ENCODE peak calls at places on chromosomes 16 and 17, in four cellular contexts. S is A549, U is SK-N-SH, F is GM12878. B is an unnamed sample.

GRCh38 chr17:4903051-4903818 is at the start of gene CHRNE:
- DNase-seq in S (peak), U (peak), F (peak), B (peak)

GRCh38 chr17:77068915-77069314 is 71.9 kb upstream of the SEC14L1 start:
- DNase-seq in S (no peak), F (no peak), U (no peak), B (no peak)

GRCh38 chr17:21066394-21066793 is 23.6 kb upstream of the USP22 start:
- DNase-seq in S (no peak), U (no peak), F (no peak), B (no peak)

GRCh38 chr16:29992371-29992967 is 2.9 kb downstream of the HIRIP3 start:
- DNase-seq in F (no peak), S (no peak), U (no peak), B (no peak)

GRCh38 chr16:89374393-89374948 is 115.9 kb downstream of the ANKRD11 start:
- DNase-seq in U (peak), S (peak), F (no peak), B (no peak)

GRCh38 chr17:57671546-57672204 is 73.4 kb downstream of the CCDC182 start:
- DNase-seq in F (no peak), U (peak), S (peak), B (peak)

GRCh38 chr17:9913476-9913875 is 8.4 kb upstream of the RCVRN start:
- DNase-seq in F (no peak), S (no peak), U (no peak), B (no peak)

GRCh38 chr17:72423718-72424117 is 302.9 kb downstream of the SOX9 start:
- DNase-seq in S (no peak), U (no peak), F (no peak), B (no peak)

GRCh38 chr17:73232587-73233373 is 28.9 kb downstream of the CPSF4L start:
- DNase-seq in F (no peak), U (no peak), S (peak), B (no peak)

GRCh38 chr16:60031751-60032150 is 1297.6 kb upstream of the GOT2 start:
- DNase-seq in S (no peak), U (no peak), F (no peak), B (no peak)

GRCh38 chr17:34598161-34598776 is 18.9 kb downstream of the TMEM132E start:
- DNase-seq in U (peak), F (no peak), S (no peak), B (peak)

GRCh38 chr17:19672009-19672837 is 23.7 kb downstream of the ALDH3A2 start:
- DNase-seq in S (no peak), F (no peak), U (no peak), B (peak)

GRCh38 chr16:65070831-65071230 is 51.0 kb downstream of the CDH11 start:
- DNase-seq in S (peak), U (peak), F (no peak), B (peak)

GRCh38 chr17:48429638-48430586 is at the start of gene SKAP1:
- DNase-seq in F (no peak), S (no peak), U (peak), B (no peak)

GRCh38 chr16:81778231-81778630 is 860 bp upstream of the PLCG2 start:
- DNase-seq in F (no peak), U (no peak), S (no peak), B (no peak)

GRCh38 chr16:19830902-19831555 is 53.6 kb downstream of the GPRC5B start:
- DNase-seq in U (no peak), S (no peak), F (no peak), B (no peak)

GRCh38 chr17:4375039-4375748 is 8.7 kb upstream of the UBE2G1 start:
- DNase-seq in U (no peak), F (peak), S (no peak), B (no peak)

GRCh38 chr16:73094371-73094770 is 46.4 kb upstream of the ZFHX3 start:
- DNase-seq in U (no peak), S (no peak), F (no peak), B (no peak)

GRCh38 chr16:20181949-20182348 is 108.3 kb upstream of the GPR139 start:
- DNase-seq in U (no peak), S (no peak), F (no peak), B (no peak)

GRCh38 chr17:48915459-48916282 is 7.5 kb downstream of the UBE2Z start:
- DNase-seq in U (no peak), F (peak), S (peak), B (no peak)

GRCh38 chr16:21608647-21609328 is 9.4 kb downstream of the METTL9 start:
- DNase-seq in U (no peak), F (no peak), S (no peak), B (no peak)

GRCh38 chr16:87851141-87851587 is 18.1 kb downstream of the SLC7A5 start:
- DNase-seq in S (no peak), U (no peak), F (no peak), B (no peak)

GRCh38 chr17:65154770-65155589 is 17.8 kb downstream of the RGS9 start:
- DNase-seq in F (no peak), U (no peak), S (peak), B (no peak)

GRCh38 chr16:69724414-69724873 is 1.9 kb downstream of the NQO1 start:
- DNase-seq in S (no peak), F (no peak), U (no peak), B (no peak)

GRCh38 chr17:38672788-38673713 is 1.7 kb downstream of the EPOP start:
- DNase-seq in S (no peak), F (no peak), U (no peak), B (no peak)

GRCh38 chr16:65832679-65833078 is 533.8 kb upstream of the CDH5 start:
- DNase-seq in F (no peak), U (peak), S (no peak), B (no peak)

GRCh38 chr16:73052441-73053030 is 4.6 kb upstream of the ZFHX3 start:
- DNase-seq in F (no peak), U (no peak), S (no peak), B (no peak)

GRCh38 chr16:47904691-47905090 is 251.1 kb downstream of the ABCC12 start:
- DNase-seq in S (no peak), F (no peak), U (no peak), B (no peak)

GRCh38 chr16:88383401-88384221 is 852 bp downstream of the ZNF469 start:
- DNase-seq in S (peak), F (no peak), U (peak), B (no peak)

GRCh38 chr17:5753421-5753820 is 169.1 kb upstream of the NLRP1 start:
- DNase-seq in U (no peak), F (no peak), S (no peak), B (no peak)

GRCh38 chr16:19522369-19523159 is 666 bp upstream of the GDE1 start:
- DNase-seq in S (no peak), F (no peak), U (no peak), B (no peak)

GRCh38 chr17:6506679-6507231 is 49.6 kb downstream of the PITPNM3 start:
- DNase-seq in F (no peak), U (no peak), S (peak), B (no peak)

GRCh38 chr16:77064037-77064436 is 127.0 kb upstream of the MON1B start:
- DNase-seq in F (no peak), S (no peak), U (no peak), B (no peak)

GRCh38 chr16:8768701-8769100 is 28.7 kb downstream of the TMEM186 start:
- DNase-seq in S (no peak), F (no peak), U (no peak), B (no peak)

GRCh38 chr16:4795181-4795827 is at the start of gene SMIM22:
- DNase-seq in F (no peak), S (no peak), U (peak), B (no peak)

GRCh38 chr17:46805771-46806170 is 12.7 kb downstream of the WNT3 start:
- DNase-seq in F (no peak), S (no peak), U (no peak), B (no peak)

GRCh38 chr16:74811911-74812310 is 37.3 kb upstream of the FA2H start:
- DNase-seq in F (no peak), U (no peak), S (no peak), B (no peak)

DNA sequence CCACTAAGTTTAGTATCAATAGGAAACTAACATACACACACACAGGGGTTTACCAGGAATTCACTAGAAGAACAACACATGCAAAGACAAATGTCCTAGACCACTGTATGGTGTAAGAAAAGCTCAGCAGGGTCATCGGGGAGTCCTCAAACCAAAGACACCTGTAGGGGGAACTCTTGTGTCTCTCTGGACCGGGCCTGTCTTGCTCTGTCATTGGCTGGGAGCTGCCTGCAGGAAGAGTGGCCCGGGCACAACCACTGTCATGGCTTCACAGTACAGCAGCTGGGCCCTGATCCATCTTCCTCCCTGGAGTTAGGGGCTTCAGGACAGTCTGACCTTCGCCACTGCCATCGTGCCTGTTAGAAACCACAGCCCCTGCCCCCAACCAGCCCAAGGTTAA is 263.6 kb upstream of the DYNLRB2 start:
- DNase-seq in U (no peak), S (no peak), F (no peak), B (no peak)
- TF ChIP-seq PBX3 in U (no peak), S (no peak), F (no peak), B (no peak)

DNA sequence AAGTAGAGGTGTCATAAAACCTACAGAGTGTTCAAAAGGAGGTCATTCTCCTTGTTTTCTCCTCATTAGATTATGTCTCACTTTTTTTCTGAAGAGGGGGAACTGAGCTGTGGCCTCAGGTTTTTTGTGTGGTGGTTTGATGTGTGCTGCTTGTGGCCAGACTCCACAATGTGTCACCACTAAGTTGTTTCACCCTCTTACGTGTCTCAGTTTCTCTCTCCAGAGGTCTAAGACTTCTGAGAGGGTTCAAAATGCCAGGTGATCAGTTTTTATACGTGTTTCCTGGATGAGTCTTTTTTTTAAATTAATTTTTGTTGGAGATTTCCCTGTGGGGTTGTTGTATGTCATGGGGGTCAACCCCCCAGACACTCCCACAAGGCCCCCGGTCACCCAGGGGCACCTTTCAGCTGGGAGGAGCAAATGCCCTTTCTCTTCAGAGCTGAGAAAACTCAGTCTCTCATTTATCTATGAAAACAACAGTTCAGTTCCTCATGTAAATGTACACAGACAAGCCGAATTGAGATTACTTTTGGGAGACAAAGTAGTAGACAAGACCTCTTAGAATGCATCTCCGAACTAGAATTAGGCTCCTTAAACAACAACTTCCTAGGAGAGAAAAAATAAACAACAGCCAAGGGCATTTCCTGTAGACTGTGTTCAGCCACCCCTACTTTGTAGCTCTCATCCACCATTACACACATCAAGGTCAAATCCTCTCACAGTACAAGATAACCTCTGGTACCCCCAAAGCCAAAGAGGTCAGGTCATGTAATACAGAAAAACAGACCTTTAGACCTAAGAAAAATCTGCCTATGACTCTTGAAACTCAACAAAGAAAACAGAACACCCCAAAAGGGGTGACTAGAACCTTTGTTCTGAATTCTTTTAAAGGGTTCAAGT is 23.9 kb upstream of the TMEM98 start:
- DNase-seq in S (no peak), F (no peak), U (no peak), B (no peak)
- TF ChIP-seq PBX3 in S (no peak), F (no peak), U (no peak), B (no peak)

GRCh38 chr16:67163164-67163902 is 1.2 kb upstream of the HSF4 start:
- DNase-seq in S (no peak), U (peak), F (no peak), B (no peak)
- TF ChIP-seq PBX3 in S (no peak), U (no peak), F (no peak), B (no peak)

GRCh38 chr16:23402100-23402499 is 50.9 kb downstream of the COG7 start:
- DNase-seq in S (no peak), F (no peak), U (no peak), B (no peak)
- TF ChIP-seq PBX3 in S (no peak), F (no peak), U (no peak), B (no peak)

GRCh38 chr17:12074346-12074745 is 53.7 kb downstream of the MAP2K4 start:
- DNase-seq in F (no peak), S (no peak), U (no peak), B (no peak)

GRCh38 chr17:12081720-12082119 is 61.0 kb downstream of the MAP2K4 start:
- DNase-seq in S (no peak), F (no peak), U (no peak), B (no peak)

GRCh38 chr17:12077773-12078172 is 57.1 kb downstream of the MAP2K4 start:
- DNase-seq in U (no peak), S (no peak), F (no peak), B (no peak)

GRCh38 chr17:12078791-12079190 is 58.1 kb downstream of the MAP2K4 start:
- DNase-seq in U (no peak), S (no peak), F (no peak), B (no peak)
- TF ChIP-seq PBX3 in U (no peak), S (no peak), F (no peak), B (no peak)

GRCh38 chr16:85845276-85845675 is 45.8 kb downstream of the COX4I1 start:
- DNase-seq in U (no peak), S (no peak), F (no peak), B (no peak)

GRCh38 chr16:85847681-85848601 is 48.4 kb downstream of the COX4I1 start:
- DNase-seq in S (no peak), F (no peak), U (no peak), B (peak)

GRCh38 chr16:85846461-85846860 is 47.0 kb downstream of the COX4I1 start:
- DNase-seq in F (no peak), U (no peak), S (no peak), B (no peak)

GRCh38 chr16:85844786-85845185 is 45.3 kb downstream of the COX4I1 start:
- DNase-seq in F (no peak), S (no peak), U (no peak), B (peak)

DNA sequence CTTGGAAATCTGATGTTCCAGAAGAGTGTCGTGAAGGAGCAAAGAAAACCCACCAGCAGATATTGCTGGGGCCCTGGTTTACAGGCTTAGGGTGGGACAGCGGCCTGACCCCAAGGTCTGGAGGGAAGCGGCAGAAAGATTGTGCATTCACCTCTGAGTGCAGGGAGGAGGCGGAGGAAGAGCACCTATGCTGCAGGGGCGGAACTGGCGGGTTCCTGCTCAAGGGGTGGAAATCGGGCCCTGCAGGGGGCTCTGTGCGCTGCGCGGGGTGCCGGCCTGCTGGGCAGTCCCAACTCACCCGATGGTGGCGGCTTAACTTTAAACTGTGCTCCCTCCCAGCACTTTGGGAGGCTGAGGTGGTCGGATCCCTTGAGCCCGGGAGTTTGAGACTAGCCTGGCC is 47.5 kb downstream of the COX4I1 start:
- DNase-seq in F (no peak), S (no peak), U (no peak), B (no peak)
- TF ChIP-seq PBX3 in F (no peak), S (no peak), U (no peak), B (no peak)

GRCh38 chr17:7846765-7847661 is 7.9 kb upstream of the TMEM88 start:
- DNase-seq in F (no peak), U (no peak), S (no peak), B (no peak)

GRCh38 chr17:7848131-7848579 is 6.7 kb upstream of the TMEM88 start:
- DNase-seq in F (no peak), U (no peak), S (no peak), B (no peak)

GRCh38 chr17:7844292-7845154 is 10.3 kb upstream of the TMEM88 start:
- DNase-seq in F (peak), S (peak), U (peak), B (peak)

GRCh38 chr17:7845359-7846062 is 9.4 kb upstream of the TMEM88 start:
- DNase-seq in U (no peak), F (no peak), S (no peak), B (no peak)

DNA sequence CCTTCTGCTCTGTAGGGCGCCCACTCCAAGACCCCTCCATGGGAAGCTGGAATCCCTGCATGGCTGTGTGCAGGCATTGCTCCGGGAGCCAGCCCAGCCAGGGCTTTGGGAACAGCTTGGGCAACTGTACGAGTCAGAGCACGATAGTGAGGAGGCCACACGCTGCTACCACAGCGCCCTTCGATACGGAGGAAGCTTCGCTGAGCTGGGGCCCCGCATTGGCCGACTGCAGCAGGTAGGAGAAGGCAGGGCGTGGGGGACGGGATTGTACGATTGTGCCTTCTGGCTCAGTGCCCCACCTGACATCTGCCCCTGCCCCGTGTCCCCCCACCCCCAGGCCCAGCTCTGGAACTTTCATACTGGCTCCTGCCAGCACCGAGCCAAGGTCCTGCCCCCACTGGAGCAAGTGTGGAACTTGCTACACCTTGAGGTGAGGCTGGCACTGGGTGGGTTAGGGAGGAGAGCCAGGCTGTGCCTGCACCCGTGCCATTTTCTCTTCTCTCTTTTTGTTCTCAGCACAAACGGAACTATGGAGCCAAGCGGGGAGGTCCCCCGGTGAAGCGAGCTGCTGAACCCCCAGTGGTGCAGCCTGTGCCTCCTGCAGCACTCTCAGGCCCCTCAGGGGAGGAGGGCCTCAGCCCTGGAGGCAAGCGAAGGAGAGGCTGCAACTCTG is 8.7 kb upstream of the TMEM88 start:
- DNase-seq in S (no peak), U (no peak), F (no peak), B (no peak)
- TF ChIP-seq PBX3 in S (no peak), U (no peak), F (no peak), B (no peak)

GRCh38 chr17:37261286-37261685 is 114.5 kb upstream of the C17orf78 start:
- DNase-seq in F (no peak), U (no peak), S (no peak), B (no peak)

DNA sequence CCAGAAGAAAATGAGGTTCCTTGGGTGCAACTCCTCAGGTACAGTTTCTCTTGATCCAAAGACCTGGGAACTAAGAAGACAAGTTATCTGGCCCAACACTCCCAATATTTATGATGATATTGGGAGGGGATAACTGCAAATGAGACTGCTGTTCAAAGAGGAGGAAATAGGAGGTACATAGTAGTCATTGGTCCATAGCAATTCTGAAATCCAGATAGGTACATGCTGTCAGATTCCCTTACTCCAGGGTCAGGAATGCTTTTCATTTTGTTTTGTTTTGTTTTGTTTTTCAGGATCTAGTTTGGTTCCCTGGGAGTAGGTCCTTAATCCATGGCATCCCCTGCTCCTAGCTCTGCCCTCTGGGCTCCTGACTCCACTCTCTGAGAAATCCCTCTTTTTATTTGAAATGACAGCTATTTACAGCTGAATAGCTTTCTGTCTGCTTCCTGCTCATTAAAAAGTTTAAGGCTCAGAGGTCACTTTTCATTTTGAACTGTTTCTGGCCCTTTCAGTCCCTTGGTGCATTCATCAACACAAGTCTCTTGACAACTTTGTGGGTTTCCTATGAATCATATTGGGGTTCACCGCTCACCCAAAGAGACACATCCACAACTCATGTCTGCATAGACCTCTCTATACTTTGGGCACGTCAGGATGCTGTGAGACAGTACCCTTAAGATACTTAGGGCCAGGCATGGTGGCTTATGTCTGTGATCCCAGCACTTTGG is 110.2 kb upstream of the C17orf78 start:
- DNase-seq in U (no peak), S (no peak), F (no peak), B (no peak)
- TF ChIP-seq PBX3 in U (no peak), S (no peak), F (no peak), B (no peak)

GRCh38 chr16:7509919-7510705 is 177.5 kb downstream of the RBFOX1 start:
- DNase-seq in S (no peak), F (no peak), U (peak), B (no peak)
- TF ChIP-seq PBX3 in S (no peak), F (no peak), U (no peak), B (no peak)